ENCODE peak calls at places on chromosomes 7 and 10, in ten cellular contexts. W is astrocyte of the spinal cord; G is posterior vena cava; M is lower lobe of right lung; X is AG09319; R is uterus; F is T follicular helper cell; B is stimulated activated naive CD4-positive, alpha-beta T cell; E is hepatic stellate cell; Q is RWPE1. H is an unnamed sample.

GRCh38 chr7:128737867-128738390 is 1.2 kb upstream of the CALU start:
- DNase-seq in W (peak), G (no peak), M (no peak), X (no peak), R (peak), F (no peak), B (no peak), E (peak), Q (peak), H (no peak)

GRCh38 chr10:103548581-103549348 is 55.3 kb downstream of the NEURL1 start:
- DNase-seq in W (no peak), G (peak), M (no peak), X (no peak), R (peak), F (no peak), B (no peak), E (no peak), Q (no peak), H (no peak)

GRCh38 chr7:98133181-98133580 is 26.5 kb downstream of the LMTK2 start:
- DNase-seq in W (peak), G (no peak), M (no peak), X (no peak), R (no peak), F (no peak), B (peak), E (no peak), Q (no peak), H (no peak)

GRCh38 chr10:44843484-44843883 is 67.7 kb upstream of the TMEM72 start:
- DNase-seq in W (no peak), G (no peak), M (no peak), X (no peak), R (no peak), F (no peak), B (no peak), E (no peak), Q (no peak), H (no peak)

GRCh38 chr10:125231116-125231812 is 70.9 kb upstream of the CTBP2 start:
- DNase-seq in W (peak), G (no peak), M (no peak), X (peak), R (no peak), F (no peak), B (no peak), E (peak), Q (peak), H (no peak)

GRCh38 chr7:12066561-12066960 is 144.5 kb upstream of the TMEM106B start:
- DNase-seq in W (no peak), G (no peak), M (no peak), X (no peak), R (no peak), F (no peak), B (no peak), E (no peak), Q (peak), H (no peak)

GRCh38 chr10:43166207-43166878 is 28.1 kb downstream of the CSGALNACT2 start:
- DNase-seq in W (no peak), G (no peak), M (no peak), X (no peak), R (no peak), F (no peak), B (no peak), E (no peak), Q (no peak), H (no peak)

GRCh38 chr7:142556745-142557144 is 192.5 kb upstream of the PRSS1 start:
- DNase-seq in W (peak), G (peak), M (no peak), X (peak), R (peak), F (no peak), B (no peak), E (peak), Q (peak), H (no peak)

GRCh38 chr10:73263948-73264347 is 11.5 kb upstream of the MRPS16 start:
- DNase-seq in W (peak), G (no peak), M (no peak), X (no peak), R (no peak), F (no peak), B (no peak), E (no peak), Q (no peak), H (no peak)

GRCh38 chr10:30719832-30720231 is 90.3 kb upstream of the LYZL2 start:
- DNase-seq in W (no peak), G (no peak), M (no peak), X (no peak), R (no peak), F (no peak), B (no peak), E (no peak), Q (no peak), H (no peak)

GRCh38 chr10:45580371-45580770 is 92.2 kb downstream of the ZFAND4 start:
- DNase-seq in W (no peak), G (no peak), M (no peak), X (no peak), R (no peak), F (no peak), B (peak), E (no peak), Q (no peak), H (no peak)

GRCh38 chr7:15674586-15674985 is 11.9 kb downstream of the MEOX2 start:
- DNase-seq in W (no peak), G (no peak), M (no peak), X (no peak), R (no peak), F (no peak), B (no peak), E (no peak), Q (no peak), H (no peak)

GRCh38 chr7:21939136-21939857 is 6.4 kb downstream of the CDCA7L start:
- DNase-seq in W (peak), G (no peak), M (no peak), X (no peak), R (no peak), F (no peak), B (no peak), E (no peak), Q (no peak), H (no peak)

GRCh38 chr10:283916-284356 is 148.7 kb downstream of the ZMYND11 start:
- DNase-seq in W (no peak), G (no peak), M (no peak), X (no peak), R (no peak), F (no peak), B (no peak), E (no peak), Q (no peak), H (no peak)

GRCh38 chr10:29535012-29535777 is 99.6 kb downstream of the SVIL start:
- DNase-seq in W (peak), G (peak), M (peak), X (peak), R (peak), F (no peak), B (no peak), E (peak), Q (no peak), H (no peak)

GRCh38 chr10:378930-379704 is 243.9 kb downstream of the ZMYND11 start:
- DNase-seq in W (no peak), G (no peak), M (no peak), X (no peak), R (no peak), F (no peak), B (no peak), E (no peak), Q (no peak), H (no peak)

GRCh38 chr7:159015081-159015893 is 129.4 kb downstream of the VIPR2 start:
- DNase-seq in W (peak), G (peak), M (peak), X (no peak), R (peak), F (no peak), B (no peak), E (no peak), Q (no peak), H (no peak)

GRCh38 chr10:79069325-79070090 is 742 bp downstream of the ZMIZ1 start:
- DNase-seq in W (peak), G (peak), M (peak), X (no peak), R (no peak), F (no peak), B (peak), E (peak), Q (peak), H (peak)

GRCh38 chr10:72702868-72703581 is 11.1 kb downstream of the MCU start:
- DNase-seq in W (no peak), G (no peak), M (no peak), X (no peak), R (no peak), F (no peak), B (no peak), E (peak), Q (no peak), H (no peak)

GRCh38 chr10:34739915-34740314 is 75.2 kb downstream of the PARD3 start:
- DNase-seq in W (peak), G (no peak), M (peak), X (peak), R (peak), F (no peak), B (no peak), E (peak), Q (peak), H (no peak)

GRCh38 chr10:11265486-11265885 is 247.8 kb downstream of the CELF2 start:
- DNase-seq in W (no peak), G (no peak), M (no peak), X (no peak), R (no peak), F (no peak), B (no peak), E (no peak), Q (no peak), H (no peak)

GRCh38 chr7:23277359-23277989 is 21.7 kb upstream of the MALSU1 start:
- DNase-seq in W (peak), G (no peak), M (no peak), X (peak), R (no peak), F (no peak), B (peak), E (peak), Q (peak), H (no peak)

GRCh38 chr7:2032030-2032875 is 200.5 kb downstream of the MAD1L1 start:
- DNase-seq in W (peak), G (peak), M (peak), X (no peak), R (no peak), F (no peak), B (no peak), E (no peak), Q (no peak), H (no peak)

GRCh38 chr10:124049484-124049883 is 43.9 kb downstream of the CHST15 start:
- DNase-seq in W (peak), G (peak), M (no peak), X (no peak), R (no peak), F (no peak), B (no peak), E (no peak), Q (peak), H (no peak)

GRCh38 chr7:107563072-107563760 is 504 bp downstream of the COG5 start:
- DNase-seq in W (no peak), G (no peak), M (no peak), X (no peak), R (no peak), F (no peak), B (no peak), E (peak), Q (no peak), H (no peak)

GRCh38 chr7:87599336-87599735 is 1.3 kb downstream of the ABCB1 start:
- DNase-seq in W (no peak), G (no peak), M (peak), X (no peak), R (no peak), F (no peak), B (peak), E (no peak), Q (no peak), H (peak)

GRCh38 chr10:93458821-93459257 is 23.3 kb downstream of the MYOF start:
- DNase-seq in W (peak), G (peak), M (peak), X (peak), R (peak), F (no peak), B (no peak), E (peak), Q (peak), H (no peak)

GRCh38 chr7:130069179-130069977 is 956 bp upstream of the KLHDC10 start:
- DNase-seq in W (no peak), G (no peak), M (no peak), X (no peak), R (no peak), F (no peak), B (no peak), E (no peak), Q (no peak), H (no peak)

GRCh38 chr10:27744478-27745379 is 890 bp downstream of the MKX start:
- DNase-seq in W (peak), G (peak), M (peak), X (peak), R (peak), F (no peak), B (peak), E (no peak), Q (no peak), H (no peak)

GRCh38 chr7:22389892-22390291 is 32.9 kb upstream of the RAPGEF5 start:
- DNase-seq in W (no peak), G (no peak), M (no peak), X (no peak), R (no peak), F (no peak), B (no peak), E (no peak), Q (no peak), H (no peak)

GRCh38 chr10:61628875-61629513 is 33.7 kb upstream of the CABCOCO1 start:
- DNase-seq in W (peak), G (no peak), M (no peak), X (peak), R (peak), F (no peak), B (no peak), E (peak), Q (peak), H (no peak)

GRCh38 chr10:3579845-3580244 is 205.2 kb downstream of the KLF6 start:
- DNase-seq in W (no peak), G (no peak), M (no peak), X (no peak), R (no peak), F (no peak), B (no peak), E (no peak), Q (no peak), H (no peak)

GRCh38 chr7:137331378-137331777 is 12.2 kb downstream of the PTN start:
- DNase-seq in W (peak), G (no peak), M (no peak), X (no peak), R (no peak), F (no peak), B (no peak), E (no peak), Q (no peak), H (no peak)